ENCODE peak calls at places on chromosomes 13 and 19, in seven cellular contexts. R is adrenal gland, F is bronchial epithelial cell, Q is kidney, V is tibial artery, X is mucosa of descending colon, K is fibroblast of the aortic adventitia. E is an unnamed sample.

GRCh38 chr13:110258876-110259631 is 47.9 kb downstream of the COL4A1 start:
- DNase-seq in R (no peak), F (peak), Q (no peak), V (no peak), X (no peak), K (peak), E (peak)

GRCh38 chr19:48540110-48540509 is 11.9 kb upstream of the SULT2B1 start:
- DNase-seq in R (no peak), F (no peak), Q (no peak), V (no peak), X (no peak), K (no peak), E (no peak)

GRCh38 chr19:34089566-34089965 is 82.7 kb upstream of the LSM14A start:
- DNase-seq in R (no peak), F (no peak), Q (no peak), V (no peak), X (no peak), K (no peak), E (no peak)

GRCh38 chr13:48410199-48410598 is 2.7 kb downstream of the LPAR6 start:
- DNase-seq in R (no peak), F (peak), Q (no peak), V (no peak), X (no peak), K (no peak), E (peak)

GRCh38 chr13:44350775-44351504 is 22.7 kb upstream of the SERP2 start:
- DNase-seq in R (no peak), F (peak), Q (no peak), V (no peak), X (no peak), K (no peak), E (no peak)

GRCh38 chr19:46840157-46840942 is 10.3 kb downstream of the AP2S1 start:
- DNase-seq in R (peak), F (peak), Q (no peak), V (no peak), X (peak), K (peak), E (peak)

GRCh38 chr13:60009300-60010248 is 154.2 kb downstream of the DIAPH3 start:
- DNase-seq in R (no peak), F (peak), Q (peak), V (no peak), X (peak), K (no peak), E (peak)

GRCh38 chr19:14167594-14168138 is 31.3 kb upstream of the ASF1B start:
- DNase-seq in R (no peak), F (no peak), Q (no peak), V (no peak), X (no peak), K (no peak), E (no peak)

GRCh38 chr19:42477933-42478332 is 35.2 kb upstream of the CXCL17 start:
- DNase-seq in R (no peak), F (no peak), Q (no peak), V (no peak), X (no peak), K (no peak), E (no peak)

GRCh38 chr13:33479066-33479465 is 193.5 kb upstream of the STARD13 start:
- DNase-seq in R (no peak), F (no peak), Q (no peak), V (no peak), X (no peak), K (no peak), E (no peak)

GRCh38 chr19:19500975-19501644 is 14.2 kb downstream of the TSSK6 start:
- DNase-seq in R (no peak), F (no peak), Q (peak), V (no peak), X (no peak), K (no peak), E (no peak)

GRCh38 chr19:46660008-46660517 is 919 bp downstream of the DACT3 start:
- DNase-seq in R (peak), F (no peak), Q (peak), V (peak), X (peak), K (peak), E (no peak)

GRCh38 chr13:29924482-29924884 is 74.1 kb upstream of the UBL3 start:
- DNase-seq in R (no peak), F (peak), Q (no peak), V (no peak), X (peak), K (peak), E (peak)

GRCh38 chr19:11418518-11419506 is at the start of gene RGL3:
- DNase-seq in R (peak), F (no peak), Q (peak), V (peak), X (peak), K (no peak), E (no peak)

GRCh38 chr19:45186509-45187334 is 8.1 kb downstream of the BLOC1S3 start:
- DNase-seq in R (no peak), F (no peak), Q (no peak), V (no peak), X (no peak), K (no peak), E (no peak)

GRCh38 chr19:45195764-45196163 is 17.2 kb downstream of the BLOC1S3 start:
- DNase-seq in R (no peak), F (no peak), Q (no peak), V (no peak), X (no peak), K (no peak), E (no peak)

GRCh38 chr19:45187421-45188100 is 9.0 kb downstream of the BLOC1S3 start:
- DNase-seq in R (no peak), F (no peak), Q (no peak), V (no peak), X (no peak), K (no peak), E (peak)

GRCh38 chr19:45191324-45191845 is 12.8 kb downstream of the BLOC1S3 start:
- DNase-seq in R (no peak), F (peak), Q (no peak), V (no peak), X (no peak), K (no peak), E (peak)

GRCh38 chr19:45189971-45190370 is 11.4 kb downstream of the BLOC1S3 start:
- DNase-seq in R (no peak), F (no peak), Q (no peak), V (no peak), X (no peak), K (no peak), E (no peak)
- TF ChIP-seq CTCF in R (no peak), F (no peak), Q (no peak), V (no peak), X (no peak), K (no peak), E (no peak)

GRCh38 chr13:77533875-77534788 is 1.4 kb upstream of the SCEL start:
- DNase-seq in R (no peak), F (peak), Q (no peak), V (no peak), X (no peak), K (no peak), E (no peak)
- TF ChIP-seq CTCF in R (no peak), F (no peak), Q (no peak), V (no peak), X (no peak), K (no peak), E (no peak)

GRCh38 chr19:6828698-6829633 is 56.5 kb downstream of the VAV1 start:
- DNase-seq in R (no peak), F (peak), Q (no peak), V (peak), X (no peak), K (no peak), E (peak)
- TF ChIP-seq CTCF in R (no peak), F (no peak), Q (no peak), V (no peak), X (no peak), K (no peak), E (no peak)

GRCh38 chr13:103291226-103291625 is 225.0 kb upstream of the SLC10A2 start:
- DNase-seq in R (no peak), F (no peak), Q (no peak), V (no peak), X (no peak), K (no peak), E (no peak)
- TF ChIP-seq CTCF in R (no peak), F (no peak), Q (no peak), V (no peak), X (no peak), K (no peak), E (no peak)

GRCh38 chr19:29694669-29695627 is 20.1 kb downstream of the C19orf12 start:
- DNase-seq in R (peak), F (peak), Q (no peak), V (peak), X (peak), K (peak), E (peak)

GRCh38 chr19:29687897-29688728 is 22.9 kb downstream of the PLEKHF1 start:
- DNase-seq in R (no peak), F (peak), Q (no peak), V (no peak), X (no peak), K (peak), E (peak)

GRCh38 chr19:29694166-29694565 is 20.9 kb downstream of the C19orf12 start:
- DNase-seq in R (no peak), F (no peak), Q (no peak), V (no peak), X (no peak), K (no peak), E (no peak)

GRCh38 chr19:29687244-29687896 is 22.1 kb downstream of the PLEKHF1 start:
- DNase-seq in R (no peak), F (peak), Q (no peak), V (peak), X (no peak), K (peak), E (peak)

GRCh38 chr19:29690842-29691241 is 24.2 kb downstream of the C19orf12 start:
- DNase-seq in R (no peak), F (peak), Q (no peak), V (no peak), X (no peak), K (peak), E (peak)
- TF ChIP-seq CTCF in R (no peak), F (peak), Q (no peak), V (peak), X (no peak), K (peak), E (peak)

GRCh38 chr19:55528030-55528801 is 8.7 kb downstream of the SBK2 start:
- DNase-seq in R (no peak), F (no peak), Q (no peak), V (no peak), X (no peak), K (no peak), E (no peak)
- TF ChIP-seq CTCF in R (no peak), F (no peak), Q (no peak), V (no peak), X (no peak), K (no peak), E (no peak)

DNA sequence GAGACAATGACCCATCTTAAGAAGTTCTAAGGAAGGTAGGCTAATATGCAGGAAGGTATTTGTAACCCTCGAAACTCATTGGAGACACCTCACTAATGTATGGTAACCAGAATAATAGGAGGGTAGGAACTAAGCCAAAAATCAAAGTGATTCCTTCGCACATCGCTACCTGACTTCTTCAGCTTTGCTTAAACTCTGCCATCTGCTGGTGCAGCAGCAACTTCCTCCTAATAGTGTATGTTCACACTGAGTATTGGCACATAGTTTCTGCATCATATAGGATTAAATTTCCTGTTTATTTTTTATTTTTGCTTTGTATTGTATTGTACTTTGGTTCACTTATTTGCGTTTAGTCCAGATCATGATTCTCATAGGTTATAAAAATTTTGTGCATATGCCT is 676.2 kb downstream of the GPC5 start:
- DNase-seq in R (no peak), F (peak), Q (no peak), V (no peak), X (no peak), K (no peak), E (peak)
- TF ChIP-seq CTCF in R (peak), F (no peak), Q (peak), V (no peak), X (no peak), K (no peak), E (peak)

DNA sequence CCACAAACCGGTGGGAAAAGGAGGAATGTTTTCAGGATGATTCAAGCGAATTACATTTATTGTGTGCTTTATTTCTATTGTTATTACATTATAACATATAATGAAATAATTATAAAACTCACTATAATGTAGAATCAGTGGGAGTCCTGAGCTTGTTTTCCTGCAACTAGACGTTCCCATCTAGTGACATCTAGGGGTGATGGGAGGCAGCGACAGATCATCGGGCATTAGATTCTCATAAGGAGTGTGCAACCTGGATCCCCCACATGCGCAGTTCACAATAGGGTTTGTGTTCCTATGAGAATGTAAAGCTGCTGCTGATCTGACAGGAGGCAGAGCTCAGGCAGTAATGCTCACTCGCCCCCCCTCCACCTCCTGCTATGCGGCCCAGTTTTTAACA is 54.5 kb downstream of the SPTBN4 start:
- DNase-seq in R (no peak), F (peak), Q (no peak), V (no peak), X (no peak), K (peak), E (peak)
- TF ChIP-seq CTCF in R (no peak), F (peak), Q (no peak), V (peak), X (no peak), K (peak), E (peak)

DNA sequence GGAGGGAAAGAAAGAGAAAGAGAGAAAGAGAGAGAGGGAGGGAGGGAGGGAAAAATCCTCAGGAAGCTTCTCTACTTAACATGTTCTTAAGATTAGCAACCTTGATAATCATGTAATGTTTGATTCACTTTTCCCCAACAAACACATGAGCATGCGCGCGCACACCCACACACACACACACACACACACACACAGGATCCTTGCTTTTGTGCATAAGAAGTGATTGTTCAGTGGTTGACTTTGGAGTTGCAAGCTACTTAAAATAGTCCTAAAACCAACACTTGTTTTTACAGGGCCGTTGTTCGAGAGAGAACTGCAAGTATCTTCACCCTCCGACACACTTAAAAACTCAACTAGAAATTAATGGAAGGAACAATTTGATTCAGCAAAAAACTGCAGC is 100.0 kb upstream of the RAP2A start:
- DNase-seq in R (no peak), F (no peak), Q (no peak), V (no peak), X (no peak), K (no peak), E (no peak)
- TF ChIP-seq CTCF in R (no peak), F (no peak), Q (no peak), V (no peak), X (no peak), K (no peak), E (no peak)